ENCODE peak calls at places on chromosome 5, in nine cellular contexts. N is stomach, I is A549, Z is transverse colon, Y is ovary, Q is K562, S is SK-N-SH, J is sigmoid colon, G is HepG2. U is an unnamed sample.

GRCh38 chr5:116436674-116437350 is 137.8 kb downstream of the SEMA6A start:
- DNase-seq in N (no peak), I (no peak), Z (no peak), Y (no peak), Q (peak), S (peak), J (no peak), G (no peak), U (no peak)

GRCh38 chr5:165029471-165029870 is 1524.1 kb downstream of the MAT2B start:
- DNase-seq in N (no peak), I (peak), Z (peak), Y (no peak), Q (no peak), S (peak), J (no peak), G (peak), U (peak)

GRCh38 chr5:149172709-149173505 is 31.6 kb downstream of the ABLIM3 start:
- DNase-seq in N (no peak), I (no peak), Z (no peak), Y (no peak), Q (no peak), S (no peak), J (no peak), G (peak), U (no peak)

GRCh38 chr5:91219141-91219802 is 163.8 kb downstream of the ARRDC3 start:
- DNase-seq in N (peak), I (peak), Z (peak), Y (no peak), Q (no peak), S (no peak), J (peak), G (no peak), U (peak)

GRCh38 chr5:1545126-1545797 is 21.5 kb upstream of the LPCAT1 start:
- DNase-seq in N (no peak), I (no peak), Z (no peak), Y (no peak), Q (no peak), S (no peak), J (peak), G (no peak), U (no peak)

GRCh38 chr5:10306806-10307205 is 896 bp downstream of the CMBL start:
- DNase-seq in N (no peak), I (no peak), Z (no peak), Y (no peak), Q (no peak), S (peak), J (no peak), G (no peak), U (no peak)

GRCh38 chr5:17157916-17158529 is 59.4 kb upstream of the BASP1 start:
- DNase-seq in N (no peak), I (peak), Z (peak), Y (no peak), Q (no peak), S (no peak), J (no peak), G (no peak), U (no peak)

GRCh38 chr5:162323471-162323870 is 255.9 kb downstream of the GABRG2 start:
- DNase-seq in N (no peak), I (no peak), Z (peak), Y (no peak), Q (no peak), S (peak), J (no peak), G (no peak), U (no peak)

GRCh38 chr5:102927007-102927406 is 171.9 kb downstream of the PAM start:
- DNase-seq in N (no peak), I (no peak), Z (no peak), Y (no peak), Q (no peak), S (no peak), J (no peak), G (no peak), U (no peak)

GRCh38 chr5:16759147-16759800 is 142.5 kb upstream of the RETREG1 start:
- DNase-seq in N (peak), I (no peak), Z (no peak), Y (no peak), Q (no peak), S (no peak), J (no peak), G (no peak), U (no peak)

GRCh38 chr5:126373621-126374416 is 49.4 kb upstream of the GRAMD2B start:
- DNase-seq in N (no peak), I (no peak), Z (no peak), Y (no peak), Q (no peak), S (no peak), J (no peak), G (no peak), U (no peak)

GRCh38 chr5:149360262-149360661 is 2.4 kb downstream of the PCYOX1L start:
- DNase-seq in N (no peak), I (no peak), Z (no peak), Y (no peak), Q (no peak), S (no peak), J (no peak), G (no peak), U (no peak)

GRCh38 chr5:1916041-1917001 is 33.6 kb upstream of the IRX4 start:
- DNase-seq in N (peak), I (no peak), Z (no peak), Y (no peak), Q (no peak), S (no peak), J (peak), G (no peak), U (no peak)

GRCh38 chr5:177134653-177135225 is 1.2 kb downstream of the NSD1 start:
- DNase-seq in N (no peak), I (no peak), Z (no peak), Y (no peak), Q (no peak), S (no peak), J (peak), G (no peak), U (no peak)

GRCh38 chr5:4866817-4867216 is 273.3 kb upstream of the ADAMTS16 start:
- DNase-seq in N (no peak), I (no peak), Z (no peak), Y (no peak), Q (no peak), S (no peak), J (no peak), G (no peak), U (no peak)

GRCh38 chr5:102811962-102812361 is 56.9 kb downstream of the PAM start:
- DNase-seq in N (no peak), I (peak), Z (no peak), Y (no peak), Q (no peak), S (no peak), J (no peak), G (no peak), U (no peak)

GRCh38 chr5:84383816-84384603 is 670 bp downstream of the EDIL3 start:
- DNase-seq in N (no peak), I (peak), Z (peak), Y (peak), Q (no peak), S (peak), J (no peak), G (no peak), U (no peak)

GRCh38 chr5:127615916-127616315 is 33.0 kb upstream of the CTXN3 start:
- DNase-seq in N (no peak), I (no peak), Z (no peak), Y (no peak), Q (no peak), S (no peak), J (no peak), G (no peak), U (no peak)

GRCh38 chr5:78295035-78295961 is 800 bp upstream of the AP3B1 start:
- DNase-seq in N (peak), I (peak), Z (peak), Y (peak), Q (peak), S (peak), J (peak), G (peak), U (no peak)

GRCh38 chr5:89668821-89669220 is 740.7 kb downstream of the CETN3 start:
- DNase-seq in N (no peak), I (no peak), Z (no peak), Y (no peak), Q (no peak), S (no peak), J (no peak), G (no peak), U (no peak)

DNA sequence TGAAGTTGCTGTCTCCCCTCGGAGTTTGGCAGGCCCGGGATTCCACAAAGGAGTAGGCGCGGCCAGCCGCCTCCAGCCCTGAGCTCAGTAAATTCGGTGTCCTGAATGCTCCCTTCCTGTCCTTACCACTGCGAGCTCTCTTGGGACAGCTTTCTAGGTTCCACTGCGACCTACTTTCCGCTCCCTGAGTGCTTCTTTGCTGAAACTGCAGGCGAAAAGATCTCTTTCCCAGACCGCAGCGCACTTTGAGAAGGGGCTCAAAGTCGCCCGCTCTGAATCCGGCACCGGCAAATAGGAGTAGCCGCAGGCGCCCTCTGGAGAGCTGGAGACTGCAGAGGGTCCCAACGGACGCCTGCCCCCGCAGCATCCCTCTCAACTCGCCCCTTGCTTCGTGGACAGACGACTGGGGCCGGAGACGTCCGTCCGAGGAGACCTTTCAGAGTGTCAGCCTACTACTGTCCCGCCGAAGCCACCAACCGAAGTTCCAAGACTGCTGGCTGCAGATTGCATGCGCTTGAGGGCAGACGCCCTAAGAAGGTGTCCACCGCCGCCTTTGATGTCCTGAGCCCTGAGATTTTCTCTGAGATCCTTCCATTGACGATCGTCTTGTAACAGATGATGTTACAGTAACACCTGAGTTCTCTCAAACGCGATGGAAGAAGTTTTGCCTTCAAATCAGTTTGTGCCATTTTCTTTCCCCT is 96.0 kb downstream of the ANXA2R start:
- DNase-seq in N (no peak), I (no peak), Z (no peak), Y (no peak), Q (no peak), S (no peak), J (no peak), G (no peak), U (no peak)
- H3K4me3 ChIP-seq in N (no peak), I (no peak), Z (no peak), Y (no peak), Q (no peak), S (peak), J (no peak), G (no peak), U (no peak)

GRCh38 chr5:180600554-180601041 is 9.3 kb upstream of the SCGB3A1 start:
- DNase-seq in N (peak), I (no peak), Z (no peak), Y (peak), Q (peak), S (peak), J (peak), G (no peak), U (no peak)
- TF ChIP-seq EP300 in N (no peak), I (no peak), Z (no peak), Y (no peak), Q (no peak), S (no peak), J (no peak), G (no peak), U (no peak)

GRCh38 chr5:181243020-181243520 is 636 bp downstream of the RACK1 start:
- DNase-seq in N (no peak), I (no peak), Z (no peak), Y (no peak), Q (no peak), S (no peak), J (peak), G (no peak), U (no peak)

GRCh38 chr5:181241393-181241975 is 2.2 kb downstream of the RACK1 start:
- DNase-seq in N (no peak), I (peak), Z (no peak), Y (no peak), Q (no peak), S (peak), J (peak), G (peak), U (no peak)

GRCh38 chr5:181239062-181239663 is 4.5 kb downstream of the RACK1 start:
- DNase-seq in N (no peak), I (no peak), Z (no peak), Y (no peak), Q (no peak), S (no peak), J (peak), G (no peak), U (no peak)

GRCh38 chr5:181243521-181244307 is at the start of gene RACK1:
- DNase-seq in N (peak), I (peak), Z (peak), Y (peak), Q (peak), S (peak), J (peak), G (peak), U (peak)

GRCh38 chr5:181242031-181242451 is 1.7 kb downstream of the RACK1 start:
- DNase-seq in N (no peak), I (no peak), Z (no peak), Y (no peak), Q (no peak), S (no peak), J (peak), G (no peak), U (no peak)
- H3K4me3 ChIP-seq in N (peak), I (peak), Z (peak), Y (no peak), Q (peak), S (peak), J (no peak), G (peak), U (peak)

GRCh38 chr5:173201636-173202265 is 33.3 kb downstream of the NKX2-5 start:
- DNase-seq in N (no peak), I (peak), Z (no peak), Y (no peak), Q (no peak), S (no peak), J (no peak), G (peak), U (no peak)

GRCh38 chr5:173205921-173206320 is 29.1 kb downstream of the NKX2-5 start:
- DNase-seq in N (no peak), I (no peak), Z (no peak), Y (no peak), Q (no peak), S (no peak), J (no peak), G (no peak), U (no peak)

GRCh38 chr5:173204185-173204979 is 30.6 kb downstream of the NKX2-5 start:
- DNase-seq in N (no peak), I (peak), Z (no peak), Y (no peak), Q (no peak), S (no peak), J (no peak), G (peak), U (no peak)

GRCh38 chr5:173200356-173200755 is 34.6 kb downstream of the NKX2-5 start:
- DNase-seq in N (no peak), I (no peak), Z (no peak), Y (no peak), Q (no peak), S (no peak), J (no peak), G (no peak), U (no peak)

DNA sequence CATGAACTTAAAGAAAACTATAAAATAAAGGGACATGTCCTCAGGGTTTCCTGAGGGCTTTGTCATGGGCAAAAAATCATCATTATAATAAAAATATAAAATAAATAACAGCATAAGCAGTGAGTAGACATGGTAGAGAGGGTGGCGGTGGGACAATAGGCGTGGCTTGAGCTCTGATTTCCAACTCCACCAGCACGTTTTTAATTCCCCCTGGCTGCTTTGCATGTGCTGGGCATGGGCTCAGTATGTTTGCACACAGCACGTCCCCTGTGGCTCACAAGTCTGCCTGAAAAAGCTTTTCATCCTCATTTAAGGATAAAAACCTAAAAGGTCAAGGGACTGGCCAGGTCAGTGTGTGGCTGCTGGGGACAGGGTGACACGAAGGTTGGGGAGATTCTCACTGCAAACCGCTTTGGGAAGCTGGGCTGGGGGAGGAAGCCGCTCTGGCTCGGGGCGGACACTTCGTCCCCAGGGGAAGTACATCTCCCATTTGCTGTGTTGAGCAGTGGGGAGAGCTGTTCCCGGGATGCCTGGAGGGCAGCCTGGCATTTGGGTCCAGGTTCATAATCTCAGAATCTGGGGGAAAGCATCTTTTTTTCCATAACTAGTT is 32.6 kb downstream of the NKX2-5 start:
- DNase-seq in N (no peak), I (no peak), Z (no peak), Y (no peak), Q (no peak), S (no peak), J (no peak), G (no peak), U (no peak)
- TF ChIP-seq EP300 in N (no peak), I (no peak), Z (no peak), Y (no peak), Q (no peak), S (no peak), J (no peak), G (no peak), U (no peak)

GRCh38 chr5:544675-545330 is 20.6 kb upstream of the SLC9A3 start:
- DNase-seq in N (no peak), I (peak), Z (no peak), Y (no peak), Q (no peak), S (no peak), J (peak), G (no peak), U (peak)
- H3K4me3 ChIP-seq in N (no peak), I (no peak), Z (no peak), Y (no peak), Q (no peak), S (no peak), J (no peak), G (no peak), U (no peak)

GRCh38 chr5:168654225-168654624 is 75.1 kb upstream of the PANK3 start:
- DNase-seq in N (no peak), I (no peak), Z (no peak), Y (peak), Q (no peak), S (peak), J (no peak), G (no peak), U (peak)

GRCh38 chr5:168652516-168652915 is 73.3 kb upstream of the PANK3 start:
- DNase-seq in N (no peak), I (no peak), Z (no peak), Y (no peak), Q (no peak), S (no peak), J (no peak), G (no peak), U (no peak)

GRCh38 chr5:168655316-168655715 is 76.1 kb upstream of the PANK3 start:
- DNase-seq in N (no peak), I (no peak), Z (no peak), Y (no peak), Q (no peak), S (no peak), J (no peak), G (no peak), U (no peak)

GRCh38 chr5:168651654-168652053 is 72.5 kb upstream of the PANK3 start:
- DNase-seq in N (no peak), I (peak), Z (no peak), Y (no peak), Q (no peak), S (no peak), J (no peak), G (no peak), U (peak)

DNA sequence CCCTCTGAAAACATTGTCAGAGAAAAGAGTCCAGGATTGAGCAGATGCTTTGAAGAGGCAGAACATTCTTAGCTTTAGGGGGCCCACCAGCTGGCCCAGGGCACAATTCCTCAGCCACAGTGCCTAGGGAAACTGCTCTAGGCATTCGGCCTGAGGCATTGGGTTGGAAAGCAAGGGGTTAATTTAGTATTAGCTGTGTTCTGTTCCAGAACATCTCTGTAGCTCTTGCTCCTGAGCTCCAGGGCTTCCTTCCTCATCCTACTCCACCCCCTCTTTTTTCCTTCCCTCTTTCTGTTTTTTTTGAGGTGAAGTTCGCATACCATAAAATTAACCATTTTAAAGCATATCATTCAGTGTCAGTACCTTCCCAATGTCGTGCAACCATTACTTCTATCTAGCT is 74.4 kb upstream of the PANK3 start:
- DNase-seq in N (no peak), I (no peak), Z (no peak), Y (no peak), Q (no peak), S (no peak), J (no peak), G (no peak), U (no peak)
- TF ChIP-seq EP300 in N (no peak), I (no peak), Z (no peak), Y (no peak), Q (no peak), S (no peak), J (no peak), G (no peak), U (no peak)

DNA sequence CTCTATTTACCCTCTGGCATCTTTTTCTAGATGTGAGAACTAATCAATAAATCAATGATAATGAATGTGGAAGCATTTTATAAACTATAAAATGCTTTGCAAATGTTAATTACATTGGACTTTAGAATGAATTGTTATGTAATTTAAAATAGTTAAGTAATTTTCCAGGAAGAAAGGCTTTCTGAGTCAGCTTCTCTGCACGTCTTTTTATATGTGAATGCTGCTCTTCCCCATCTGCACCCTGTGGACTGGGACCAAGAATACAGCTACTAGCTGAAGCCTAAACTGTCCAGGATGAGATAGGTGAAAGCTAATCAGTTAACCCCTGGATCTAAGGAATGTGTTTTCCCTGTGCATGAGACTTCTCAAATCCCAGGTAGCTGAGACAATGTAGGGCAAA is 292.9 kb downstream of the NR3C1 start:
- DNase-seq in N (no peak), I (no peak), Z (no peak), Y (no peak), Q (no peak), S (no peak), J (no peak), G (no peak), U (no peak)
- H3K4me3 ChIP-seq in N (no peak), I (no peak), Z (no peak), Y (no peak), Q (no peak), S (no peak), J (no peak), G (no peak), U (no peak)

DNA sequence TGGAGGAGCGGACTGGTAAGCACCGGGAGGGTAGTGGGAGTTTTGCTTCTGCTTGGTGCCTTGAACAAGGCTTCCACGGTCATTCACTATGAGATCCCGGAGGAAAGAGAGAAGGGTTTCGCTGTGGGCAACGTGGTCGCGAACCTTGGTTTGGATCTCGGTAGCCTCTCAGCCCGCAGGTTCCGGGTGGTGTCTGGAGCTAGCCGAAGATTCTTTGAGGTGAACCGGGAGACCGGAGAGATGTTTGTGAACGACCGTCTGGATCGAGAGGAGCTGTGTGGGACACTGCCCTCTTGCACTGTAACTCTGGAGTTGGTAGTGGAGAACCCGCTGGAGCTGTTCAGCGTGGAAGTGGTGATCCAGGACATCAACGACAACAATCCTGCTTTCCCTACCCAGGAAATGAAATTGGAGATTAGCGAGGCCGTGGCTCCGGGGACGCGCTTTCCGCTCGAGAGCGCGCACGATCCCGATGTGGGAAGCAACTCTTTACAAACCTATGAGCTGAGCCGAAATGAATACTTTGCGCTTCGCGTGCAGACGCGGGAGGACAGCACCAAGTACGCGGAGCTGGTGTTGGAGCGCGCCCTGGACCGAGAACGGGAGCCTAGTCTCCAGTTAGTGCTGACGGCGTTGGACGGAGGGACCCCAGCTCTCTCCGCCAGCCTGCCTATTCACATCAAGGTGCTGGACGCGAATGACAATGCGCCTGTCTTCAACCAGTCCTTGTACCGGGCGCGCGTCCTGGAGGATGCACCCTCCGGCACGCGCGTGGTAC is 555 bp downstream of the PCDHGC3 start:
- DNase-seq in N (peak), I (peak), Z (peak), Y (peak), Q (no peak), S (peak), J (peak), G (no peak), U (peak)
- TF ChIP-seq EP300 in N (no peak), I (no peak), Z (no peak), Y (no peak), Q (no peak), S (no peak), J (no peak), G (no peak), U (no peak)